ENCODE peak calls at places on chromosomes 1 and 21, in seven cellular contexts. One of them, this sample, is unnamed.

GRCh38 chr1:164311376-164311775 is 247.6 kb upstream of the PBX1 start:
- DNase-seq in HepG2: no peak
- DNase-seq in IMR-90: no peak
- DNase-seq in HCT116: no peak
- DNase-seq in A549: no peak
- DNase-seq in H1: no peak
- DNase-seq in K562: no peak
- DNase-seq in this sample: no peak

GRCh38 chr1:107318932-107319331 is 178.1 kb downstream of the NTNG1 start:
- DNase-seq in HepG2: no peak
- DNase-seq in IMR-90: no peak
- DNase-seq in HCT116: no peak
- DNase-seq in A549: no peak
- DNase-seq in H1: no peak
- DNase-seq in K562: no peak
- DNase-seq in this sample: no peak

GRCh38 chr1:178161516-178161915 is 67.6 kb downstream of the RASAL2 start:
- DNase-seq in HepG2: no peak
- DNase-seq in IMR-90: no peak
- DNase-seq in HCT116: no peak
- DNase-seq in A549: no peak
- DNase-seq in H1: no peak
- DNase-seq in K562: no peak
- DNase-seq in this sample: no peak

GRCh38 chr1:154851392-154852177 is 18.5 kb downstream of the KCNN3 start:
- DNase-seq in HepG2: no peak
- DNase-seq in IMR-90: no peak
- DNase-seq in HCT116: peak
- DNase-seq in A549: no peak
- DNase-seq in H1: no peak
- DNase-seq in K562: peak
- DNase-seq in this sample: no peak

GRCh38 chr1:246139745-246140182 is 367.3 kb downstream of the SMYD3 start:
- DNase-seq in HepG2: peak
- DNase-seq in IMR-90: peak
- DNase-seq in HCT116: peak
- DNase-seq in A549: peak
- DNase-seq in H1: no peak
- DNase-seq in K562: no peak
- DNase-seq in this sample: no peak

GRCh38 chr1:84165566-84165965 is 21.5 kb downstream of the PRKACB start:
- DNase-seq in HepG2: no peak
- DNase-seq in IMR-90: no peak
- DNase-seq in HCT116: no peak
- DNase-seq in A549: no peak
- DNase-seq in H1: no peak
- DNase-seq in K562: no peak
- DNase-seq in this sample: no peak

GRCh38 chr1:45522324-45523104 is 830 bp upstream of the PRDX1 start:
- DNase-seq in HepG2: no peak
- DNase-seq in IMR-90: peak
- DNase-seq in HCT116: peak
- DNase-seq in A549: peak
- DNase-seq in H1: no peak
- DNase-seq in K562: no peak
- DNase-seq in this sample: no peak

GRCh38 chr1:242017580-242018233 is 18.8 kb upstream of the MAP1LC3C start:
- DNase-seq in HepG2: peak
- DNase-seq in IMR-90: peak
- DNase-seq in HCT116: peak
- DNase-seq in A549: peak
- DNase-seq in H1: no peak
- DNase-seq in K562: peak
- DNase-seq in this sample: no peak

GRCh38 chr21:43369124-43369523 is 57.8 kb downstream of the SIK1 start:
- DNase-seq in HepG2: peak
- DNase-seq in IMR-90: peak
- DNase-seq in HCT116: no peak
- DNase-seq in A549: peak
- DNase-seq in H1: no peak
- DNase-seq in K562: no peak
- DNase-seq in this sample: no peak

GRCh38 chr1:156592910-156593732 is 1.5 kb downstream of the NAXE start:
- DNase-seq in HepG2: no peak
- DNase-seq in IMR-90: no peak
- DNase-seq in HCT116: no peak
- DNase-seq in A549: no peak
- DNase-seq in H1: no peak
- DNase-seq in K562: no peak
- DNase-seq in this sample: no peak

GRCh38 chr1:44059956-44060355 is 28.7 kb upstream of the SLC6A9 start:
- DNase-seq in HepG2: no peak
- DNase-seq in IMR-90: peak
- DNase-seq in HCT116: no peak
- DNase-seq in A549: no peak
- DNase-seq in H1: no peak
- DNase-seq in K562: no peak
- DNase-seq in this sample: no peak

GRCh38 chr1:31551206-31551605 is 25.1 kb upstream of the TINAGL1 start:
- DNase-seq in HepG2: no peak
- DNase-seq in IMR-90: no peak
- DNase-seq in HCT116: no peak
- DNase-seq in A549: no peak
- DNase-seq in H1: no peak
- DNase-seq in K562: no peak
- DNase-seq in this sample: no peak

GRCh38 chr1:10287023-10287645 is 76.8 kb downstream of the KIF1B start:
- DNase-seq in HepG2: no peak
- DNase-seq in IMR-90: peak
- DNase-seq in HCT116: no peak
- DNase-seq in A549: no peak
- DNase-seq in H1: no peak
- DNase-seq in K562: no peak
- DNase-seq in this sample: no peak

GRCh38 chr1:158506369-158506987 is 34.5 kb downstream of the OR10R2 start:
- DNase-seq in HepG2: peak
- DNase-seq in IMR-90: peak
- DNase-seq in HCT116: no peak
- DNase-seq in A549: no peak
- DNase-seq in H1: peak
- DNase-seq in K562: peak
- DNase-seq in this sample: peak

GRCh38 chr1:115476616-115477015 is 138.6 kb upstream of the NGF start:
- DNase-seq in HepG2: peak
- DNase-seq in IMR-90: no peak
- DNase-seq in HCT116: no peak
- DNase-seq in A549: no peak
- DNase-seq in H1: no peak
- DNase-seq in K562: peak
- DNase-seq in this sample: no peak

GRCh38 chr1:115475252-115475651 is 137.2 kb upstream of the NGF start:
- DNase-seq in HepG2: no peak
- DNase-seq in IMR-90: no peak
- DNase-seq in HCT116: no peak
- DNase-seq in A549: no peak
- DNase-seq in H1: no peak
- DNase-seq in K562: no peak
- DNase-seq in this sample: no peak

GRCh38 chr1:115477071-115477470 is 139.0 kb upstream of the NGF start:
- DNase-seq in HepG2: no peak
- DNase-seq in IMR-90: no peak
- DNase-seq in HCT116: no peak
- DNase-seq in A549: no peak
- DNase-seq in H1: no peak
- DNase-seq in K562: no peak
- DNase-seq in this sample: no peak

GRCh38 chr1:115474166-115474565 is 136.1 kb upstream of the NGF start:
- DNase-seq in HepG2: no peak
- DNase-seq in IMR-90: no peak
- DNase-seq in HCT116: no peak
- DNase-seq in A549: no peak
- DNase-seq in H1: no peak
- DNase-seq in K562: no peak
- DNase-seq in this sample: no peak

DNA sequence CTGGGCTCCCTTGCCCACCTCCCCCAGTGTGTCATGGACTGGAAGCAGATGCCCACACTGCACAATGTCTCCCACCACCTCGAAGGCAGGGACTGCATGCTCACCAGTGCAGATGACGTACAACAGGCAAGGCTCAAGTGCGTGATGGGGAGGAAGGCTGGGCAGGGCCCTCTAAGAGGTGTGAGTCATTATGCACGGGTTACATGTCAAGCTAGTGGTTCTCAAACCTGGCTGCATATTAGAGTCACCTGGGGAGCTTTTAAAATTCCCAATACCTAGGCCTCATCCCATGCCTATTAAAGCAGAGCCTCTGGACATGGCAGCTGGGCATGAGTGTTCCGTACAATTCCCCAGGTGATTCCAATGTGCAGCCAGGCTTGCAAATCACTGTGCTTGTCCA is 137.9 kb upstream of the NGF start:
- DNase-seq in HepG2: no peak
- DNase-seq in IMR-90: no peak
- DNase-seq in HCT116: no peak
- DNase-seq in A549: no peak
- DNase-seq in H1: no peak
- DNase-seq in K562: no peak
- DNase-seq in this sample: no peak
- TF ChIP-seq RAD21 in HepG2: no peak
- TF ChIP-seq RAD21 in IMR-90: no peak
- TF ChIP-seq RAD21 in HCT116: no peak
- TF ChIP-seq RAD21 in A549: no peak
- TF ChIP-seq RAD21 in H1: no peak
- TF ChIP-seq RAD21 in K562: no peak
- TF ChIP-seq RAD21 in this sample: no peak

GRCh38 chr1:145701306-145701862 is 5.8 kb downstream of the PDZK1 start:
- DNase-seq in HepG2: no peak
- DNase-seq in IMR-90: no peak
- DNase-seq in HCT116: no peak
- DNase-seq in A549: no peak
- DNase-seq in H1: no peak
- DNase-seq in K562: no peak
- DNase-seq in this sample: no peak
- TF ChIP-seq RAD21 in HepG2: no peak
- TF ChIP-seq RAD21 in IMR-90: no peak
- TF ChIP-seq RAD21 in HCT116: no peak
- TF ChIP-seq RAD21 in A549: no peak
- TF ChIP-seq RAD21 in H1: no peak
- TF ChIP-seq RAD21 in K562: no peak
- TF ChIP-seq RAD21 in this sample: no peak

GRCh38 chr1:227764019-227764391 is 28.8 kb downstream of the SNAP47 start:
- DNase-seq in HepG2: no peak
- DNase-seq in IMR-90: peak
- DNase-seq in HCT116: no peak
- DNase-seq in A549: peak
- DNase-seq in H1: peak
- DNase-seq in K562: no peak
- DNase-seq in this sample: no peak

GRCh38 chr1:227762231-227762911 is 27.1 kb downstream of the SNAP47 start:
- DNase-seq in HepG2: peak
- DNase-seq in IMR-90: peak
- DNase-seq in HCT116: peak
- DNase-seq in A549: peak
- DNase-seq in H1: peak
- DNase-seq in K562: peak
- DNase-seq in this sample: no peak

GRCh38 chr1:227761621-227762230 is 26.5 kb downstream of the SNAP47 start:
- DNase-seq in HepG2: no peak
- DNase-seq in IMR-90: no peak
- DNase-seq in HCT116: no peak
- DNase-seq in A549: no peak
- DNase-seq in H1: no peak
- DNase-seq in K562: no peak
- DNase-seq in this sample: no peak

GRCh38 chr1:227765261-227766014 is 30.2 kb downstream of the SNAP47 start:
- DNase-seq in HepG2: no peak
- DNase-seq in IMR-90: no peak
- DNase-seq in HCT116: no peak
- DNase-seq in A549: no peak
- DNase-seq in H1: no peak
- DNase-seq in K562: no peak
- DNase-seq in this sample: no peak

DNA sequence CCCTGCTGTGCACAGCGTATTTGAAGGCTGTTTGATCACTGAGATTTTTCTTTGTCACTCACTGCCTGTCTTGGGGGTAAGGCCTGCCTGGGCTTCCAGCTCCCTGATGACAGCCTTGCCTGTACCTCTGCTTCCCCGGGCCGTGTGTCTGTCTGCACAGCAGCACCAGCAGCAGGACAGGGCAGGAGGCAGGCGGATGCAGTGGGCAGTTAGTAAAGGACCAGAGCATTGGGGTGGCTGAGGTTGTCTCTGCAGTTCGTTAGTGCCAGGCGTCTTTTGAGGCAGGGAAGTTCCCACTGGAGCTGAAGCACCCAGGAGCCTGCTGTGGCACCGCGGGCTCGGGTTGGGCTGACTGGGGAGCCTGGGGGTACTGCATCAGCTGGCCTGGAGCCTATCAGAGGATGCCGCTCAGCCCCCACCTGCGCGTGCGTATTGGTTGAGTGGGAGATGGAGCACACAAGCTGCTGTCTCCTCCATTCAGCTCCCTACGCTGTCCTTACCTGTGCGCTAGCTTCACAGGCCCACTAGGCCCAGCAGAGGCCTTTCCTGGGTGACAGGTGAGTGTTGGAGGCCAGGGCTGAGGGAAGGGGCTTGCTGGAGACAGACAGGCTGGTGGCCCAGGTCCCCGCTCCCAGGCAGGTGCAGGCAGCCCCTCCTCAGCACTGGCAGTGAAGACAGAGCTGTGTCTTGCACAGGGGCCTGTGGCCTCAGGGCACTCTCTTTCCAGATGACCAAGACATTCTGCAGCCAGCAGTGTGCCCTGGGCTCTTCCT is 28.2 kb downstream of the SNAP47 start:
- DNase-seq in HepG2: no peak
- DNase-seq in IMR-90: no peak
- DNase-seq in HCT116: no peak
- DNase-seq in A549: no peak
- DNase-seq in H1: no peak
- DNase-seq in K562: no peak
- DNase-seq in this sample: no peak
- TF ChIP-seq RAD21 in HepG2: no peak
- TF ChIP-seq RAD21 in IMR-90: no peak
- TF ChIP-seq RAD21 in HCT116: no peak
- TF ChIP-seq RAD21 in A549: no peak
- TF ChIP-seq RAD21 in H1: no peak
- TF ChIP-seq RAD21 in K562: no peak
- TF ChIP-seq RAD21 in this sample: no peak

DNA sequence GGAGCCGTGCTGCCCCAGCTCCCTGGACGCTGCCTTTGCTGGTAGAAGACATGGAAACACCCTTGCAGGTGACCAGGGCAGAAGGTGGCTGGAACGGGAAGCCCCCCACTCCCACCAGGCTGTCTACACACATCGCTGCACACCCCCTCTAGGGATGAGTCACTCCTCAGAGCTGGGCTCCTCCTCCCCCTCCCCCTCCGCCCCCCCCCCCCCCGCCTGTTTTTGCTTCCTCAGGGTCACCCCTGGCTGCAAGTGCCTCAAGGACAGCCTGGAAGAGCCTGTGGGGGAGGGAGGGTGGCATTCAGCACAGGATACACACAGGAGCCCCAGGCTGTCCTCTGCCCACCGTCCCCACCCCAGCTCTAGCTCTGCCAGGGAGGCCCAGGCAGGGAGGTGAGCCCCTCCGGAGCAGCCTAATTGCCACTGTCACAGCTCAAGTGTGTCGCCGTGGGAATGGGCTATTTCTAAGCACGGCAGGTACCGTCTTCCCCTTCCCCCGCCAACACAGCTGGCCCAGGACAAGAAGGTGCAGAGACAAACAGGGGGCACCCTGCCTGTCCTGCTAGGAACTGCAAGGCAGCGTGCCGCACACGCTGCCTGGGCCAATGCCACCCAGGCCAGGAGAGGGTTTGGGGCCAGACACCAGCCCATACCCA is 2.5 kb downstream of the FNDC10 start:
- DNase-seq in HepG2: no peak
- DNase-seq in IMR-90: no peak
- DNase-seq in HCT116: no peak
- DNase-seq in A549: peak
- DNase-seq in H1: peak
- DNase-seq in K562: peak
- DNase-seq in this sample: no peak
- TF ChIP-seq RAD21 in HepG2: peak
- TF ChIP-seq RAD21 in IMR-90: no peak
- TF ChIP-seq RAD21 in HCT116: no peak
- TF ChIP-seq RAD21 in A549: peak
- TF ChIP-seq RAD21 in H1: peak
- TF ChIP-seq RAD21 in K562: no peak
- TF ChIP-seq RAD21 in this sample: no peak